ENCODE peak calls at places on chromosomes 7 and 10, in eight cellular contexts. Z, W, M, E, J, H, V and I are unnamed samples.

GRCh38 chr7:133602291-133602690 is 349.4 kb downstream of the EXOC4 start:
- DNase-seq in Z (peak; percentile 74), W (no peak), M (no peak), E (no peak), J (no peak), H (no peak), V (peak; percentile 26), I (peak; percentile 7)

GRCh38 chr10:12333382-12334185 is 15.8 kb upstream of the CAMK1D start:
- DNase-seq in Z (peak; percentile 99), W (peak; percentile 97), M (no peak), E (peak; percentile 60), J (no peak), H (no peak), V (peak; percentile 98), I (peak; percentile 95)

GRCh38 chr7:37448057-37448636 is 517 bp downstream of the ELMO1 start:
- DNase-seq in Z (no peak), W (no peak), M (peak; percentile 65), E (peak; percentile 35), J (peak; percentile 73), H (no peak), V (no peak), I (no peak)

GRCh38 chr7:88912852-88913251 is 117.3 kb upstream of the TEX47 start:
- DNase-seq in Z (no peak), W (no peak), M (no peak), E (no peak), J (no peak), H (no peak), V (no peak), I (no peak)

GRCh38 chr7:150335101-150335773 is 6.2 kb downstream of the RARRES2 start:
- DNase-seq in Z (peak; percentile 85), W (no peak), M (no peak), E (peak; percentile 70), J (peak; percentile 75), H (no peak), V (no peak), I (no peak)

GRCh38 chr10:58157076-58157766 is 110.5 kb downstream of the IPMK start:
- DNase-seq in Z (peak; percentile 99), W (peak; percentile 84), M (no peak), E (no peak), J (no peak), H (no peak), V (peak; percentile 94), I (peak; percentile 78)

GRCh38 chr7:134619627-134620331 is 26.9 kb upstream of the BPGM start:
- DNase-seq in Z (peak; percentile 96), W (no peak), M (no peak), E (no peak), J (no peak), H (no peak), V (peak; percentile 97), I (peak; percentile 97)

GRCh38 chr7:15720849-15721471 is 34.5 kb upstream of the MEOX2 start:
- DNase-seq in Z (peak; percentile 10), W (no peak), M (peak; percentile 25), E (peak; percentile 34), J (peak; percentile 68), H (peak; percentile 4), V (peak; percentile 13), I (no peak)

GRCh38 chr7:82319674-82320118 is 123.9 kb downstream of the CACNA2D1 start:
- DNase-seq in Z (peak; percentile 90), W (peak; percentile 69), M (peak; percentile 42), E (peak; percentile 64), J (no peak), H (no peak), V (peak; percentile 11), I (no peak)

GRCh38 chr7:134364619-134365037 is 47.9 kb upstream of the SLC35B4 start:
- DNase-seq in Z (peak; percentile 54), W (no peak), M (no peak), E (no peak), J (no peak), H (no peak), V (peak; percentile 77), I (peak; percentile 48)

GRCh38 chr10:71434760-71435394 is 38.2 kb downstream of the CDH23 start:
- DNase-seq in Z (no peak), W (peak; percentile 28), M (no peak), E (no peak), J (peak; percentile 61), H (no peak), V (no peak), I (no peak)

GRCh38 chr7:25392571-25393338 is 164.5 kb upstream of the NPVF start:
- DNase-seq in Z (no peak), W (no peak), M (peak; percentile 33), E (peak; percentile 25), J (peak; percentile 68), H (no peak), V (no peak), I (no peak)

GRCh38 chr10:24442234-24442633 is 233.3 kb downstream of the KIAA1217 start:
- DNase-seq in Z (no peak), W (no peak), M (no peak), E (no peak), J (no peak), H (no peak), V (no peak), I (no peak)
- H3K4me1 ChIP-seq in Z (peaks cover 2% of the 10 kb centered on the region), W (peaks cover 47% of the 10 kb centered on the region), M (peaks cover 9% of the 10 kb centered on the region), E (no peaks in the 10 kb centered on the region), J (no peaks in the 10 kb centered on the region), H (no peaks in the 10 kb centered on the region), V (peaks cover 20% of the 10 kb centered on the region), I (peaks cover 18% of the 10 kb centered on the region)

GRCh38 chr7:130700760-130701159 is 14.4 kb upstream of the TSGA13 start:
- DNase-seq in Z (no peak), W (no peak), M (no peak), E (no peak), J (no peak), H (no peak), V (no peak), I (no peak)
- H3K27ac ChIP-seq in Z (no peak overlapping the region), W (no peak overlapping the region), M (no peak overlapping the region), E (no peak overlapping the region), J (no peak overlapping the region), H (no peak overlapping the region), V (no peak overlapping the region), I (no peak overlapping the region)

GRCh38 chr7:55571534-55572377 is 546 bp downstream of the VOPP1 start:
- DNase-seq in Z (peak; percentile 59), W (peak; percentile 66), M (peak; percentile 80), E (peak; percentile 53), J (peak; percentile 85), H (peak; percentile 74), V (peak; percentile 45), I (no peak)

GRCh38 chr7:55572378-55573233 is at the start of gene VOPP1:
- DNase-seq in Z (peak; percentile 74), W (peak; percentile 60), M (peak; percentile 91), E (peak; percentile 61), J (peak; percentile 88), H (peak; percentile 93), V (peak; percentile 54), I (no peak)

GRCh38 chr7:55570218-55570873 is 2.0 kb downstream of the VOPP1 start:
- DNase-seq in Z (peak; percentile 47), W (no peak), M (no peak), E (no peak), J (no peak), H (no peak), V (no peak), I (no peak)

GRCh38 chr7:55569797-55570196 is 2.5 kb downstream of the VOPP1 start:
- DNase-seq in Z (no peak), W (no peak), M (no peak), E (no peak), J (no peak), H (no peak), V (no peak), I (no peak)

GRCh38 chr7:55570939-55571338 is 1.4 kb downstream of the VOPP1 start:
- DNase-seq in Z (peak; percentile 91), W (no peak), M (no peak), E (no peak), J (no peak), H (no peak), V (peak; percentile 74), I (peak; percentile 81)
- H3K4me1 ChIP-seq in Z (peaks cover 20% of the 10 kb centered on the region), W (peaks cover 57% of the 10 kb centered on the region), M (peaks cover 36% of the 10 kb centered on the region), E (peaks cover 2% of the 10 kb centered on the region), J (peaks cover 6% of the 10 kb centered on the region), H (peaks cover 35% of the 10 kb centered on the region), V (peaks cover 46% of the 10 kb centered on the region), I (peaks cover 19% of the 10 kb centered on the region)

DNA sequence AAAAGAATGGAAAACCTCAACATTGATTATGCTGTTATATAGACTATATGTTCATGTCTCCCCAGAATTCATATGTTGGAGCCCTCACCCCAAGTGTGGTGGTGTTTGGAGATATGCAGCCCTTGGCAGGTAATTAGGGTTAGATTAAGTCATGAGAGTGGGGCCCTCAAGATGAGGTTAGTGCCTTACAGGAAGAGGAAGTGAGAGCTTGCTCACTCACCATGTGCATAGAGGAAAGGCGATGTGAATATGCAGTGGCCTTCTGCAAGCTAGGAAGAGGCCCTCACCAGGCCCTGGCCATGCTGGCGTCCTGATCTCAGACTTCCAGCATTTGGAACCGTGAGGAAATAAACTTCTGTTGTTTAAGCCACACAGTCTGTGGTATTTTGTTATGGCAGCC is 14.8 kb downstream of the ZNF33A start:
- DNase-seq in Z (no peak), W (no peak), M (no peak), E (no peak), J (no peak), H (no peak), V (no peak), I (no peak)
- H3K27ac ChIP-seq in Z (no peak overlapping the region), W (no peak overlapping the region), M (no peak overlapping the region), E (no peak overlapping the region), J (no peak overlapping the region), H (no peak overlapping the region), V (no peak overlapping the region), I (no peak overlapping the region)

GRCh38 chr7:43642897-43643630 is 60.2 kb downstream of the STK17A start:
- DNase-seq in Z (no peak), W (no peak), M (no peak), E (no peak), J (no peak), H (no peak), V (no peak), I (no peak)
- H3K4me1 ChIP-seq in Z (peaks cover 32% of the 10 kb centered on the region), W (peaks cover 40% of the 10 kb centered on the region), M (peaks cover 40% of the 10 kb centered on the region), E (peaks cover 33% of the 10 kb centered on the region), J (peaks cover 11% of the 10 kb centered on the region), H (no peaks in the 10 kb centered on the region), V (peaks cover 48% of the 10 kb centered on the region), I (peaks cover 10% of the 10 kb centered on the region)

DNA sequence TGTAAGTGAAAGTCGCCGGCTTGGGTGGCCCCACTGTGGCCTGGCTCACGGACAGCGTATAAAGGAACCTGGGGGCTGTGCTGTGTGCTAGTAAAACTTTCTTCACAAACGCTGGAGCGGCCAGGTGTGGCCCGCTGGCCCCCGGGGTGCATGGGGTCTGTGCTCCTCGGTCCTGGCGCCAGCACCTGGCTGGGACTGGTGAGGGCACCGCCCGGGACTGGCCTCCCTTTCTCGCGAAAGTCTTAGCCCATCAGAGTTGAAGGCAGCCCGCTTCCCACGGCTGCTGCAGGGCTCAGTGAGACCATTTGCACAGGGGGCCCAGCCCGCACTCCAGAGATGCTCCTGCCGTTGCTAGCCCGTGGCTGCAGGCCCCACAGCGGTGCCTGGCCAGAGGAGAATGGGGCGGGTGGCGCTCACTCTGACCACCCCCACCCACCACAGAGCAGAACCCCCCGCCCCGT is 5.8 kb downstream of the PWWP2B start:
- DNase-seq in Z (no peak), W (no peak), M (no peak), E (no peak), J (peak; percentile 45), H (no peak), V (no peak), I (no peak)
- H3K27ac ChIP-seq in Z (no peak overlapping the region), W (no peak overlapping the region), M (no peak overlapping the region), E (no peak overlapping the region), J (no peak overlapping the region), H (no peak overlapping the region), V (no peak overlapping the region), I (no peak overlapping the region)

GRCh38 chr10:69335063-69335587 is 56.8 kb downstream of the HK1 start:
- DNase-seq in Z (no peak), W (no peak), M (no peak), E (no peak), J (peak; percentile 57), H (peak; percentile 51), V (no peak), I (no peak)
- H3K4me1 ChIP-seq in Z (peaks cover 30% of the 10 kb centered on the region), W (no peaks in the 10 kb centered on the region), M (peaks cover 31% of the 10 kb centered on the region), E (peaks cover 22% of the 10 kb centered on the region), J (peaks cover 6% of the 10 kb centered on the region), H (peaks cover 59% of the 10 kb centered on the region), V (peaks cover 76% of the 10 kb centered on the region), I (peaks cover 59% of the 10 kb centered on the region)